ENCODE peak calls at places on chromosomes 11 and 22, in six cellular contexts. P is stimulated activated CD8-positive, alpha-beta memory T cell treated with anti-CD3 and anti-CD28 coated beads, Interleukin-4, amount 100 ng/mL, for 1 hour; O is DMS153; R is astrocyte of the cerebellum; Y is fibroblast of villous mesenchyme; S is left ventricle myocardium superior. T is an unnamed sample.
A peak's percentile ranks its signal among the peaks of the same experiment; 100 is the strongest.

GRCh38 chr11:105181521-105181920 is 42.0 kb upstream of the CARD18 start:
- DNase-seq in Y (peak; percentile 64), S (no peak), P (no peak), R (no peak), O (no peak), T (no peak)

GRCh38 chr11:122954455-122954854 is 27.2 kb downstream of the BSX start:
- DNase-seq in R (no peak), Y (peak; percentile 18), P (no peak), S (no peak), O (no peak), T (no peak)

GRCh38 chr11:120208777-120209176 is 2.1 kb upstream of the OAF start:
- DNase-seq in P (no peak), Y (peak; percentile 81), O (no peak), R (peak; percentile 22), S (peak; percentile 46), T (peak; percentile 79)

GRCh38 chr11:30741039-30741550 is 154.9 kb upstream of the MPPED2 start:
- DNase-seq in Y (peak; percentile 94), O (no peak), S (no peak), R (no peak), P (no peak), T (no peak)

GRCh38 chr22:31561238-31561887 is 65.0 kb downstream of the SFI1 start:
- DNase-seq in O (peak; percentile 89), Y (peak; percentile 90), R (peak; percentile 56), P (no peak), S (peak; percentile 76), T (peak; percentile 80)

GRCh38 chr22:31530816-31531180 is 34.5 kb downstream of the SFI1 start:
- DNase-seq in S (no peak), Y (peak; percentile 31), P (no peak), O (no peak), R (no peak), T (peak; percentile 22)

GRCh38 chr11:33682446-33682845 is 18.2 kb downstream of the C11orf91 start:
- DNase-seq in O (peak; percentile 49), Y (no peak), R (no peak), S (no peak), P (no peak), T (peak; percentile 57)

GRCh38 chr11:72842644-72843330 is 28.6 kb downstream of the ATG16L2 start:
- DNase-seq in Y (peak; percentile 76), O (no peak), R (no peak), S (no peak), P (no peak), T (no peak)

GRCh38 chr22:45946805-45947600 is 30.0 kb downstream of the WNT7B start:
- DNase-seq in S (peak; percentile 49), R (no peak), O (no peak), Y (no peak), P (no peak), T (no peak)

GRCh38 chr11:70415176-70415575 is 16.8 kb downstream of the CTTN start:
- DNase-seq in P (no peak), O (no peak), R (peak; percentile 22), Y (peak; percentile 83), S (no peak), T (peak; percentile 15)

GRCh38 chr22:27286711-27287110 is 514.8 kb downstream of the MN1 start:
- DNase-seq in S (no peak), Y (no peak), P (no peak), O (no peak), R (no peak), T (no peak)

GRCh38 chr22:29520851-29521250 is 32.7 kb downstream of the THOC5 start:
- DNase-seq in R (peak; percentile 26), P (no peak), Y (peak; percentile 63), S (no peak), O (no peak), T (peak; percentile 10)

GRCh38 chr11:45238724-45239123 is 47.4 kb downstream of the SYT13 start:
- DNase-seq in R (peak; percentile 16), P (no peak), Y (peak; percentile 3), S (no peak), O (no peak), T (peak; percentile 7)

GRCh38 chr11:61554172-61554988 is 26.5 kb downstream of the SYT7 start:
- DNase-seq in Y (no peak), O (no peak), S (no peak), R (no peak), P (no peak), T (no peak)

GRCh38 chr11:32259641-32260081 is 168.8 kb downstream of the RCN1 start:
- DNase-seq in P (no peak), R (peak; percentile 93), Y (peak; percentile 78), S (peak; percentile 31), O (no peak), T (peak; percentile 32)

GRCh38 chr11:34266090-34266912 is 91.5 kb downstream of the ABTB2 start:
- DNase-seq in O (no peak), R (peak; percentile 94), P (no peak), S (no peak), Y (peak; percentile 94), T (peak; percentile 78)

GRCh38 chr11:44269369-44270351 is 40.3 kb downstream of the ALX4 start:
- DNase-seq in S (no peak), O (no peak), R (no peak), P (no peak), Y (peak; percentile 26), T (no peak)